ENCODE peak calls at places on chromosomes 16 and 17, in six cellular contexts. K, X, O, Q, U and R are unnamed samples.

GRCh38 chr16:14131774-14132695 is 60.9 kb downstream of the MRTFB start:
- DNase-seq in K (no peak), X (no peak), O (peak), Q (no peak), U (peak), R (no peak)

GRCh38 chr17:57309479-57309878 is 53.2 kb downstream of the MSI2 start:
- DNase-seq in K (no peak), X (no peak), O (no peak), Q (no peak), U (no peak), R (no peak)

GRCh38 chr17:38658741-38659345 is 15.9 kb downstream of the EPOP start:
- DNase-seq in K (no peak), X (no peak), O (no peak), Q (no peak), U (no peak), R (no peak)

GRCh38 chr17:58046230-58047094 is 36.8 kb upstream of the DYNLL2 start:
- DNase-seq in K (peak), X (no peak), O (no peak), Q (no peak), U (no peak), R (no peak)

GRCh38 chr16:77585852-77586251 is 136.5 kb upstream of the NUDT7 start:
- DNase-seq in K (no peak), X (no peak), O (peak), Q (no peak), U (peak), R (no peak)

GRCh38 chr17:40218740-40219072 is 398 bp upstream of the WIPF2 start:
- DNase-seq in K (peak), X (peak), O (peak), Q (peak), U (peak), R (peak)

GRCh38 chr16:70438325-70438982 is 446 bp downstream of the ST3GAL2 start:
- DNase-seq in K (no peak), X (no peak), O (no peak), Q (no peak), U (no peak), R (no peak)

GRCh38 chr17:48144976-48145798 is 37.6 kb downstream of the SNX11 start:
- DNase-seq in K (no peak), X (no peak), O (no peak), Q (no peak), U (no peak), R (no peak)

GRCh38 chr16:11240636-11241473 is 15.1 kb downstream of the SOCS1 start:
- DNase-seq in K (peak), X (no peak), O (no peak), Q (no peak), U (no peak), R (no peak)

GRCh38 chr17:42266918-42267766 is 9.0 kb downstream of the STAT5B start:
- DNase-seq in K (no peak), X (no peak), O (peak), Q (peak), U (peak), R (no peak)

GRCh38 chr16:57908409-57908987 is 62.4 kb downstream of the CNGB1 start:
- DNase-seq in K (peak), X (no peak), O (no peak), Q (no peak), U (no peak), R (no peak)

GRCh38 chr16:66705790-66706505 is 9.4 kb upstream of the CMTM4 start:
- DNase-seq in K (no peak), X (no peak), O (peak), Q (peak), U (peak), R (no peak)

GRCh38 chr16:69865701-69866100 is 85.4 kb upstream of the CLEC18A start:
- DNase-seq in K (no peak), X (no peak), O (peak), Q (peak), U (peak), R (no peak)

DNA sequence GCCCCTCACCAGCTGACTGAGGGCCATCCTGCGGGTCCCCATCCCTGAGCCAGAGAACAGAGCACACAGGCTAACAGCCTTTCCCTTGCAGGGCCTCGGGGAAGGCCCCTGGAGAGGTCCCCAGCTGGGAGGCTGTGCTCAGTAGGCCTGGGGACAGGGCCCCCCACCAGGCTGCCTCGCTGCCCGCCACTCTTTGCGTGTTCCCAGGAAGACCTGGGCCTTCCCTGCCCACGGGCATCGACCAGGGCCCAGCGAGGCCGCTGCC is 785 bp downstream of the HID1 start:
- DNase-seq in K (no peak), X (no peak), O (no peak), Q (no peak), U (no peak), R (no peak)
- H3K14ac ChIP-seq in K (no peak), X (no peak), O (no peak), Q (peak), U (no peak), R (no peak)

GRCh38 chr17:67080804-67081203 is 36.5 kb downstream of the CACNG1 start:
- DNase-seq in K (no peak), X (no peak), O (no peak), Q (no peak), U (no peak), R (no peak)

GRCh38 chr17:67078292-67078691 is 33.9 kb downstream of the CACNG1 start:
- DNase-seq in K (no peak), X (no peak), O (no peak), Q (no peak), U (no peak), R (no peak)

GRCh38 chr17:67079481-67079880 is 35.1 kb downstream of the CACNG1 start:
- DNase-seq in K (no peak), X (no peak), O (no peak), Q (no peak), U (no peak), R (no peak)

GRCh38 chr17:67085406-67085805 is 41.1 kb downstream of the CACNG1 start:
- DNase-seq in K (no peak), X (no peak), O (no peak), Q (no peak), U (no peak), R (no peak)

DNA sequence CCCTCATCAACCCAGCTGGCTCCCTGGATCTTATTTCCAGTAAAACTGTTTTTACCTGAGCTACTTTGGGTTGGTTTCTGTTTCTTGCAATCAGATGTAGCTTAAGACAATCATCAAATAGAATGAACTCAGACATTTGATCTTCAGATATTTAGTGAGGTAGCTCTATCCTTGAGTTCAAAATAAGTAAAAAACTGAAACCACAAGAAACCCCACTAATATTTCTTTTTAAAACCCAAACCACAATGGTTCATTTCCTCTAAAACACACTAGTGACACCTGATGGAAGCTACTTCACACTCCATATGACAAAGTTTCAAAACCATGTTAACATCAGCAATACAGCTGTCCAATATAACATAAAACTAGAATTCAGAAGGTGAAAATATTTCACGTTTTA is 37.8 kb downstream of the CACNG1 start:
- DNase-seq in K (no peak), X (no peak), O (no peak), Q (no peak), U (no peak), R (no peak)
- H3K14ac ChIP-seq in K (no peak), X (no peak), O (no peak), Q (no peak), U (no peak), R (no peak)

GRCh38 chr17:64261422-64262124 is 1.5 kb downstream of the TEX2 start:
- DNase-seq in K (no peak), X (no peak), O (no peak), Q (no peak), U (no peak), R (no peak)
- H3K14ac ChIP-seq in K (no peak), X (no peak), O (peak), Q (peak), U (no peak), R (no peak)

DNA sequence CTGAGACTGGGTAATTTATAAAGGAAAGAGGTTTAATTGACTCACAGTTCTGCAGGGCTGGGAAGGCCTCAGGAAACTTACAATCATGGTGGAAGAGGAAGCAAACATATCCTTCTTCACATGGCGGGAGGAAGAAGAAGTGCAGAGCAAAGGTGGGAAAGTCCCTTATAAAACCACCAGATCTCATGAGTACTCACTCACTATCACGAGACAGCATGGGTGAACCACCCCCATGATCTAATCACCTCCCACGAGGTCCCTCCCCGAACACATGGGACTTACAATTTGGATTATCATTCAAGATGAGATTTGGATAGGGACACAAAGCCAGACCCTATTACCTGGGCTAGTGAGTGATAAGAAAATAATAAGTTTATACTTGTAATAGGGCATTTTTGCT is 70.6 kb upstream of the HS3ST2 start:
- DNase-seq in K (no peak), X (no peak), O (no peak), Q (no peak), U (no peak), R (no peak)
- H3K14ac ChIP-seq in K (no peak), X (no peak), O (no peak), Q (no peak), U (no peak), R (no peak)

GRCh38 chr17:77386502-77387192 is 245.9 kb downstream of the SEC14L1 start:
- DNase-seq in K (no peak), X (no peak), O (no peak), Q (no peak), U (no peak), R (no peak)
- H3K14ac ChIP-seq in K (no peak), X (no peak), O (peak), Q (no peak), U (no peak), R (no peak)

DNA sequence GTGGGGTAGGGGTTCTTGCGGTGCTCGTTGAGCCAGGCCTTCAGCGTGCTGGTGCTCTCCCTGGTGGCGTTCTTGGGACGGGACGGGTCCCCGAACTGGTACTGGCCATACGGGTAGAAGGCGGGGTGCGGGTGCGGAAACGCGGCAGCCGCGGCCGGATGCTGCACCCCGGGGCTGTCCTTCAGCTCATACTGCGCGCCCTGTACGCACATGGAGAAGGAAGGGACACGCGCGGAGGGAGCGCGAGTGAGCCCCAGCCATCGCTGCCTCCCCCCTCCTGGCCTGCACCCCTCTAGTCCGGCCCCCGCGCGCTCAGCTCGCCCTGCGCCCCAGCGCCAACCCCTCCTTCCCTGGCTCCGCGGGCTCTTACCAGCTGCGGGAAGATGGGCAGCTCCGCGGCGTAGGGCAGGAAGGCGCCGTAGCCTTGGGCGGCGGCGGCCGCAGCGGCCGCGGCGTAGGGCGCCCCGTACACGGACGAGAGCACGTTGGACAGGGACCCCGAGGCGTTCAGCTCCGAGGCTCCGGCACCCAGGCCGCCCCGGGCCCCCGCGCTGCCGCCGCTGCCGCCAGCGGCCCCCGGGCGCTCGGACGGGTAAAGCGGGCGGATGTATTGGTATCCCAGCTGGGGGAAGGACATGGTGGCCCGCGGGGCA is 1.0 kb downstream of the IRX3 start:
- DNase-seq in K (peak), X (no peak), O (no peak), Q (no peak), U (no peak), R (peak)
- H3K14ac ChIP-seq in K (no peak), X (no peak), O (no peak), Q (no peak), U (no peak), R (peak)

GRCh38 chr17:66840061-66840460 is 5.1 kb downstream of the CACNG5 start:
- DNase-seq in K (no peak), X (no peak), O (no peak), Q (no peak), U (no peak), R (no peak)
- H3K14ac ChIP-seq in K (no peak), X (no peak), O (no peak), Q (no peak), U (no peak), R (no peak)